ENCODE peak calls at places on chromosomes 13 and 19, in four cellular contexts. X is cardiac muscle cell, D is stomach, H is ascending aorta. Q is an unnamed sample. For H3K4me1 and H3K36me3, the result is how much of the 10 kb centered on the place peaks cover.

GRCh38 chr19:46000497-46001246 is 5.4 kb downstream of the CCDC61 start:
- DNase-seq in X (peak), D (peak), H (no peak), Q (peak)

GRCh38 chr13:80469841-80470378 is 129.0 kb upstream of the SPRY2 start:
- DNase-seq in X (no peak), D (no peak), H (peak), Q (peak)

GRCh38 chr19:3276341-3276799 is 51.9 kb downstream of the CELF5 start:
- DNase-seq in X (no peak), D (peak), H (no peak), Q (peak)

GRCh38 chr13:50713849-50714248 is 129.6 kb downstream of the DLEU7 start:
- DNase-seq in X (no peak), D (no peak), H (no peak), Q (peak)

GRCh38 chr19:49560358-49560900 is 19.9 kb downstream of the NOSIP start:
- DNase-seq in X (no peak), D (no peak), H (no peak), Q (peak)

GRCh38 chr19:56942749-56943148 is 102.2 kb upstream of the PEG3 start:
- DNase-seq in X (peak), D (peak), H (no peak), Q (peak)

GRCh38 chr13:48431987-48432615 is 19.2 kb upstream of the LPAR6 start:
- DNase-seq in X (no peak), D (no peak), H (no peak), Q (no peak)

GRCh38 chr19:49142866-49143335 is 12.3 kb downstream of the HRC start:
- DNase-seq in X (peak), D (peak), H (peak), Q (peak)

GRCh38 chr19:30338878-30339623 is 33.1 kb upstream of the ZNF536 start:
- DNase-seq in X (no peak), D (peak), H (no peak), Q (peak)

GRCh38 chr19:14369399-14370168 is 11.7 kb upstream of the ADGRE5 start:
- DNase-seq in X (peak), D (no peak), H (peak), Q (no peak)

GRCh38 chr13:37923236-37923635 is 53.7 kb upstream of the TRPC4 start:
- DNase-seq in X (no peak), D (no peak), H (no peak), Q (no peak)

GRCh38 chr13:46492946-46493345 is 60.0 kb upstream of the LRCH1 start:
- DNase-seq in X (peak), D (no peak), H (no peak), Q (no peak)

GRCh38 chr13:47334173-47334572 is 437.3 kb upstream of the HTR2A start:
- DNase-seq in X (no peak), D (no peak), H (no peak), Q (no peak)

GRCh38 chr19:35044317-35045117 is 3.0 kb downstream of the HPN start:
- DNase-seq in X (peak), D (peak), H (no peak), Q (peak)

GRCh38 chr13:39496487-39496998 is 106.5 kb downstream of the LHFPL6 start:
- DNase-seq in X (no peak), D (no peak), H (no peak), Q (no peak)

GRCh38 chr19:18972301-18972831 is 31.3 kb upstream of the HOMER3 start:
- DNase-seq in X (no peak), D (no peak), H (no peak), Q (peak)

GRCh38 chr13:99959538-99960230 is 11.9 kb downstream of the ZIC5 start:
- DNase-seq in X (peak), D (peak), H (no peak), Q (no peak)

GRCh38 chr13:47241446-47241845 is 344.6 kb upstream of the HTR2A start:
- DNase-seq in X (no peak), D (no peak), H (no peak), Q (no peak)

GRCh38 chr13:100610399-100611347 is 22.1 kb upstream of the GGACT start:
- DNase-seq in X (no peak), D (no peak), H (no peak), Q (no peak)

GRCh38 chr13:25860862-25861261 is 191.0 kb downstream of the SHISA2 start:
- DNase-seq in X (no peak), D (no peak), H (no peak), Q (no peak)

GRCh38 chr19:46945668-46946067 is 74.0 kb upstream of the NPAS1 start:
- DNase-seq in X (no peak), D (no peak), H (no peak), Q (no peak)

GRCh38 chr19:11995174-11995573 is 30.3 kb downstream of the ZNF763 start:
- DNase-seq in X (no peak), D (no peak), H (no peak), Q (no peak)

GRCh38 chr13:24671367-24672117 is 8.7 kb upstream of the ATP12A start:
- DNase-seq in X (peak), D (no peak), H (no peak), Q (no peak)

GRCh38 chr13:21130116-21130515 is 46.2 kb downstream of the SKA3 start:
- DNase-seq in X (no peak), D (no peak), H (no peak), Q (no peak)

GRCh38 chr13:88648598-88649373 is 977.6 kb downstream of the SLITRK5 start:
- DNase-seq in X (no peak), D (no peak), H (no peak), Q (no peak)

GRCh38 chr13:40232321-40232720 is 434.1 kb downstream of the FOXO1 start:
- DNase-seq in X (peak), D (no peak), H (no peak), Q (no peak)

GRCh38 chr19:10846500-10847202 is 1.6 kb upstream of the C19orf38 start:
- DNase-seq in X (no peak), D (no peak), H (no peak), Q (no peak)

GRCh38 chr19:18446811-18447359 is 9.0 kb upstream of the ISYNA1 start:
- DNase-seq in X (no peak), D (no peak), H (no peak), Q (peak)

GRCh38 chr19:1057185-1057857 is 9.6 kb upstream of the ARHGAP45 start:
- DNase-seq in X (peak), D (no peak), H (no peak), Q (no peak)

GRCh38 chr13:112859128-112859816 is 109.7 kb upstream of the MCF2L start:
- DNase-seq in X (no peak), D (no peak), H (no peak), Q (no peak)

GRCh38 chr13:91154954-91155353 is 192.5 kb upstream of the MIR17HG start:
- DNase-seq in X (no peak), D (no peak), H (no peak), Q (peak)

GRCh38 chr19:17488593-17489391 is 18.5 kb downstream of the SLC27A1 start:
- DNase-seq in X (peak), D (peak), H (no peak), Q (peak)

GRCh38 chr19:46828484-46828883 is 22.2 kb downstream of the AP2S1 start:
- DNase-seq in X (no peak), D (no peak), H (no peak), Q (no peak)

GRCh38 chr13:110126391-110126961 is 180.5 kb downstream of the COL4A1 start:
- DNase-seq in X (peak), D (no peak), H (no peak), Q (peak)

GRCh38 chr13:63435668-63436275 is 2020.1 kb upstream of the PCDH20 start:
- DNase-seq in X (no peak), D (no peak), H (no peak), Q (no peak)

GRCh38 chr19:2549701-2550191 is 73.8 kb downstream of the GADD45B start:
- DNase-seq in X (no peak), D (peak), H (peak), Q (peak)

GRCh38 chr19:2507109-2507508 is 31.2 kb downstream of the GADD45B start:
- DNase-seq in X (no peak), D (peak), H (no peak), Q (no peak)

GRCh38 chr13:61039302-61039701 is 376.3 kb downstream of the PCDH20 start:
- DNase-seq in X (no peak), D (no peak), H (no peak), Q (no peak)

GRCh38 chr19:58439576-58440554 is at the start of gene ZNF132:
- DNase-seq in X (no peak), D (peak), H (peak), Q (peak)

GRCh38 chr13:32413284-32413683 is 14.6 kb downstream of the N4BP2L1 start:
- DNase-seq in X (no peak), D (no peak), H (no peak), Q (no peak)

GRCh38 chr19:38685666-38686529 is 38.4 kb downstream of the ACTN4 start:
- DNase-seq in X (peak), D (no peak), H (no peak), Q (no peak)
- H3K4me1 ChIP-seq in X (under half), D (half or more), H (half or more), Q (half or more)

GRCh38 chr13:108508263-108508662 is 121.1 kb upstream of the MYO16 start:
- DNase-seq in X (peak), D (no peak), H (no peak), Q (no peak)
- TF ChIP-seq CTCF in X (peak), D (no peak), H (no peak), Q (peak)

GRCh38 chr13:98877466-98877865 is 100.4 kb downstream of the DOCK9 start:
- DNase-seq in X (no peak), D (no peak), H (no peak), Q (no peak)
- H3K36me3 ChIP-seq in X (under half), D (half or more), H (half or more), Q (under half)

GRCh38 chr13:75359266-75359665 is 122.7 kb downstream of the TBC1D4 start:
- DNase-seq in X (no peak), D (no peak), H (no peak), Q (no peak)

GRCh38 chr13:75362026-75362425 is 119.9 kb downstream of the TBC1D4 start:
- DNase-seq in X (no peak), D (no peak), H (no peak), Q (peak)

GRCh38 chr13:75357576-75358295 is 124.2 kb downstream of the TBC1D4 start:
- DNase-seq in X (peak), D (no peak), H (no peak), Q (no peak)

GRCh38 chr13:75363371-75363770 is 118.6 kb downstream of the TBC1D4 start:
- DNase-seq in X (no peak), D (no peak), H (no peak), Q (no peak)

DNA sequence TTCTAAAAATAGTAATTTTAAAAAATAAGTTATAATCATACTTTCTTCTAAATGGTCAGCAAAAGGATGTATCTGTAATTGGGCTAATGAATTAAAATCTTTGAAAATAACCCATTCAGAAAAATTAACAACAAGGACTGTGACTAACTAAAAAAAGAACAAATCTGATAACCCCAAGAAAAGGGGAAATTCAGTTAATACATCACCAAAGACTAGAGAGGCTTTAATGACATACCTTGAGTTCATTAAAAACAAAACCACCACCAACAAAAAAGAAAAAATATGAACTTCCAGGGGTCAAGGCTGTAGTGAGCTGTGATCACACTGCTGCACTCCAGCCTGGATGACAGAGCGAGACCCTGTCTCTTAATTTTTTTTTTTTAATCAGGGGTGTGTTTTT is 121.8 kb downstream of the TBC1D4 start:
- DNase-seq in X (no peak), D (no peak), H (no peak), Q (no peak)
- H3K4me1 ChIP-seq in X (under half), D (under half), H (under half), Q (under half)

GRCh38 chr19:42023943-42024260 is 29.9 kb upstream of the ATP1A3 start:
- DNase-seq in X (no peak), D (no peak), H (no peak), Q (no peak)

GRCh38 chr19:42024622-42025111 is 30.6 kb upstream of the ATP1A3 start:
- DNase-seq in X (peak), D (no peak), H (no peak), Q (peak)

GRCh38 chr19:42032428-42032827 is 37.6 kb downstream of the GRIK5 start:
- DNase-seq in X (no peak), D (no peak), H (no peak), Q (no peak)

GRCh38 chr19:42030605-42031004 is 36.6 kb upstream of the ATP1A3 start:
- DNase-seq in X (no peak), D (no peak), H (no peak), Q (no peak)

GRCh38 chr19:42028304-42029216 is 34.5 kb upstream of the ATP1A3 start:
- DNase-seq in X (no peak), D (no peak), H (no peak), Q (no peak)
- TF ChIP-seq CTCF in X (peak), D (no peak), H (no peak), Q (no peak)

GRCh38 chr19:15457701-15458484 is 6.5 kb downstream of the RASAL3 start:
- DNase-seq in X (no peak), D (no peak), H (no peak), Q (peak)
- H3K36me3 ChIP-seq in X (under half), D (half or more), H (under half), Q (under half)

GRCh38 chr19:7655581-7655980 is 13.3 kb upstream of the RETN start:
- DNase-seq in X (no peak), D (no peak), H (no peak), Q (peak)

GRCh38 chr19:7654401-7654800 is 14.4 kb upstream of the RETN start:
- DNase-seq in X (no peak), D (no peak), H (no peak), Q (no peak)

GRCh38 chr19:7657047-7657779 is 11.6 kb upstream of the RETN start:
- DNase-seq in X (no peak), D (no peak), H (no peak), Q (no peak)

GRCh38 chr19:7662657-7663056 is 6.2 kb upstream of the RETN start:
- DNase-seq in X (no peak), D (no peak), H (no peak), Q (no peak)

DNA sequence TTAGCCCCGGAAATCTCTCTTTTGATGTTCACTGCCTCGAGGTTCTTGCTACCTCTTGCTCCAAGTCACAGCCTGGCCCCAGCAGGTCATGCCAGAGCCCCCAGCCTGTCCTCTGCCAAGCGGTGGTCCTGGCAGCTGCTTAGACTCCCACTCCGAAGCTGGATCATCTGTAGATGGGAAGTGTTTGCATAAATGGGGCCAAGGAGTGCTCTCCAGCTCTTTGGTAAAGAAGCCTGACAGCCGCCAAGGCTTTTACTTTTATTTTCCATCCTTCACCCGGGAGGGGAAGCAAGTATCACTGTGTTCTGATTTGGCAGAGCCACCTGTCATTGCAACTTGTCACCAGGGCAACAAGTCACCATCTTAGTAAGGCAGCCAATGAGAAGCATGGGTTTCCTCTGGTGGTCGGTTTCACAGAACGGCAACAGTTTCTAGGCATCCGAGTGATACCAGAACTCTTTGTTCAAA is 10.6 kb upstream of the RETN start:
- DNase-seq in X (no peak), D (no peak), H (no peak), Q (no peak)
- H3K4me1 ChIP-seq in X (under half), D (under half), H (under half), Q (under half)

GRCh38 chr13:43196750-43197149 is 173.4 kb downstream of the DNAJC15 start:
- DNase-seq in X (no peak), D (no peak), H (no peak), Q (no peak)

GRCh38 chr13:43193789-43194188 is 170.4 kb downstream of the DNAJC15 start:
- DNase-seq in X (no peak), D (no peak), H (no peak), Q (no peak)

GRCh38 chr13:43195112-43195511 is 171.7 kb downstream of the DNAJC15 start:
- DNase-seq in X (no peak), D (no peak), H (no peak), Q (no peak)

GRCh38 chr13:43196171-43196611 is 172.8 kb downstream of the DNAJC15 start:
- DNase-seq in X (peak), D (no peak), H (no peak), Q (no peak)

DNA sequence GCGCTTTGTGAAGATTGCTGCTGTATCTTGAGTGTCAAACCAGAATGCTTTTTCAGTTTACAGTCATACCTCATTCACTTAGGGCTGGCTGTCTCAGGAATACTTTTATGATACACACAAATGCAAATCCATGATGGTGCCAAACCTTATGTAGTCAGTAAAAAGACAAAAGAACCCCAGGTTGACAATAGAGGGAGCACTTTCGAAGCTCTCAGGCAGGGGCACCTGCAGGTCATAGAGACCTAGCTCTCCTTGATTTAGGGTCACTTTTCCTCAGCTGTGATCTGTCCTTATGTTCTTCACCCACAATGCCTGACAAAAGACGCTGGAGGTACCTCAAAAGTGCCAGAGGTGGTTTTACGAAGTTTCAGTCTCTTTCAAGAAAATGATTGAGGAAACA is 172.2 kb downstream of the DNAJC15 start:
- DNase-seq in X (no peak), D (no peak), H (no peak), Q (no peak)
- TF ChIP-seq CTCF in X (peak), D (no peak), H (no peak), Q (no peak)

GRCh38 chr13:23634897-23635296 is 64.7 kb downstream of the TNFRSF19 start:
- DNase-seq in X (no peak), D (no peak), H (no peak), Q (no peak)

GRCh38 chr13:23639672-23640275 is 69.6 kb downstream of the TNFRSF19 start:
- DNase-seq in X (no peak), D (no peak), H (no peak), Q (no peak)

GRCh38 chr13:23642110-23642509 is 71.9 kb downstream of the TNFRSF19 start:
- DNase-seq in X (no peak), D (no peak), H (no peak), Q (no peak)

GRCh38 chr13:23636360-23636759 is 66.1 kb downstream of the TNFRSF19 start:
- DNase-seq in X (no peak), D (no peak), H (no peak), Q (no peak)

GRCh38 chr13:23637813-23638212 is 67.6 kb downstream of the TNFRSF19 start:
- DNase-seq in X (no peak), D (no peak), H (no peak), Q (no peak)
- H3K36me3 ChIP-seq in X (under half), D (under half), H (under half), Q (under half)

GRCh38 chr13:98942997-98943396 is 34.9 kb downstream of the DOCK9 start:
- DNase-seq in X (no peak), D (no peak), H (no peak), Q (no peak)
- H3K4me1 ChIP-seq in X (under half), D (under half), H (under half), Q (under half)